ENCODE peak calls at places on chromosome 6, in five cellular contexts. H is effector memory CD8-positive, alpha-beta T cell; W is GM04504; Q is fibroblast of gingiva; P is right lobe of liver. I is an unnamed sample.

GRCh38 chr6:168367285-168367720 is 47.7 kb upstream of the DACT2 start:
- DNase-seq in P (no peak), W (no peak), H (no peak), Q (no peak), I (no peak)

GRCh38 chr6:153568601-153569000 is 437.5 kb upstream of the RGS17 start:
- DNase-seq in H (no peak), P (no peak), W (peak), Q (peak), I (peak)

GRCh38 chr6:144581807-144582537 is 296.8 kb downstream of the UTRN start:
- DNase-seq in H (peak), W (no peak), P (no peak), Q (peak), I (peak)

GRCh38 chr6:30613251-30614043 is 3.6 kb downstream of the PPP1R10 start:
- DNase-seq in W (no peak), H (no peak), Q (no peak), P (no peak), I (peak)

GRCh38 chr6:80489911-80490635 is 383.6 kb downstream of the BCKDHB start:
- DNase-seq in P (no peak), H (no peak), W (no peak), Q (no peak), I (no peak)

GRCh38 chr6:100678027-100678426 is 203.1 kb downstream of the ASCC3 start:
- DNase-seq in W (no peak), H (no peak), Q (no peak), P (no peak), I (peak)

GRCh38 chr6:17413313-17413750 is 19.9 kb downstream of the CAP2 start:
- DNase-seq in W (no peak), Q (no peak), H (no peak), P (no peak), I (peak)

GRCh38 chr6:56490994-56491393 is 151.7 kb downstream of the DST start:
- DNase-seq in P (no peak), Q (no peak), H (no peak), W (peak), I (peak)

GRCh38 chr6:87350516-87350915 is 5.9 kb downstream of the C6orf163 start:
- DNase-seq in H (no peak), W (no peak), P (no peak), Q (no peak), I (no peak)

GRCh38 chr6:3884007-3884745 is 35.0 kb downstream of the FAM50B start:
- DNase-seq in Q (peak), P (peak), H (no peak), W (no peak), I (peak)

GRCh38 chr6:15507746-15508145 is 155.1 kb downstream of the DTNBP1 start:
- DNase-seq in W (no peak), P (no peak), H (no peak), Q (no peak), I (no peak)

GRCh38 chr6:73519943-73520687 is 717 bp downstream of the EEF1A1 start:
- DNase-seq in W (peak), Q (peak), P (peak), H (peak), I (peak)

GRCh38 chr6:91827151-91827550 is 1240.3 kb upstream of the MAP3K7 start:
- DNase-seq in H (no peak), P (no peak), W (no peak), Q (no peak), I (no peak)

GRCh38 chr6:145206247-145206907 is 528.9 kb downstream of the EPM2A start:
- DNase-seq in H (no peak), W (peak), P (no peak), Q (peak), I (peak)

GRCh38 chr6:161798844-161799394 is 525.1 kb upstream of the AGPAT4 start:
- DNase-seq in P (no peak), W (no peak), Q (no peak), H (no peak), I (no peak)

GRCh38 chr6:166757226-166758135 is 130.4 kb upstream of the RPS6KA2 start:
- DNase-seq in W (peak), Q (peak), H (no peak), P (no peak), I (peak)

GRCh38 chr6:149181304-149181703 is 136.2 kb upstream of the TAB2 start:
- DNase-seq in P (no peak), H (no peak), W (no peak), Q (no peak), I (no peak)

GRCh38 chr6:106444777-106445507 is 84.4 kb downstream of the CRYBG1 start:
- DNase-seq in Q (peak), P (no peak), H (peak), W (peak), I (peak)

GRCh38 chr6:64983108-64983507 is 723.9 kb downstream of the EYS start:
- DNase-seq in P (no peak), Q (no peak), W (no peak), H (no peak), I (no peak)

GRCh38 chr6:137811121-137811911 is 55.7 kb upstream of the TNFAIP3 start:
- DNase-seq in Q (peak), P (peak), H (peak), W (peak), I (peak)

GRCh38 chr6:6721606-6722005 is 133.1 kb downstream of the LY86 start:
- DNase-seq in P (no peak), W (no peak), H (no peak), Q (no peak), I (no peak)

GRCh38 chr6:3426817-3427739 is 29.8 kb downstream of the SLC22A23 start:
- DNase-seq in Q (no peak), W (no peak), H (no peak), P (no peak), I (no peak)

GRCh38 chr6:56802570-56802969 is 152.3 kb upstream of the BEND6 start:
- DNase-seq in H (no peak), W (no peak), Q (peak), P (no peak), I (peak)

GRCh38 chr6:92231220-92231701 is 1188.1 kb downstream of the EPHA7 start:
- DNase-seq in P (no peak), H (no peak), W (no peak), Q (no peak), I (no peak)

GRCh38 chr6:26286168-26286854 is 78.7 kb upstream of the BTN3A2 start:
- DNase-seq in W (no peak), Q (peak), P (peak), H (peak), I (peak)

GRCh38 chr6:157723376-157723775 is 99.7 kb upstream of the SNX9 start:
- DNase-seq in P (no peak), H (no peak), W (no peak), Q (no peak), I (no peak)

GRCh38 chr6:169858935-169859351 is 107.5 kb downstream of the ERMARD start:
- DNase-seq in P (no peak), H (no peak), Q (no peak), W (no peak), I (no peak)

GRCh38 chr6:140572129-140572528 is 1197.7 kb upstream of the CITED2 start:
- DNase-seq in P (no peak), H (no peak), W (peak), Q (peak), I (peak)

GRCh38 chr6:28597217-28597835 is 71.6 kb downstream of the GPX5 start:
- DNase-seq in P (no peak), W (no peak), Q (peak), H (no peak), I (peak)